ENCODE peak calls at places on chromosomes 2 and 18, in four cellular contexts. I, M, Y and W are unnamed samples.

GRCh38 chr18:25457196-25457595 is 105.2 kb upstream of the ZNF521 start:
- DNase-seq in I (no peak), M (no peak), Y (no peak), W (no peak)

GRCh38 chr2:172086349-172087190 is 1.3 kb downstream of the DLX1 start:
- DNase-seq in I (peak; percentile 24), M (no peak), Y (no peak), W (no peak)

GRCh38 chr2:31216734-31217133 is 581 bp downstream of the CAPN14 start:
- DNase-seq in I (no peak), M (no peak), Y (no peak), W (no peak)

GRCh38 chr2:213640742-213641425 is 356.6 kb downstream of the SPAG16 start:
- DNase-seq in I (no peak), M (no peak), Y (no peak), W (no peak)

GRCh38 chr18:13800505-13801259 is 23.3 kb upstream of the MC5R start:
- DNase-seq in I (peak; percentile 31), M (peak; percentile 56), Y (peak; percentile 77), W (peak; percentile 37)

GRCh38 chr2:20521193-20521592 is 74.3 kb downstream of the RHOB start:
- DNase-seq in I (no peak), M (no peak), Y (no peak), W (no peak)

GRCh38 chr18:50080932-50081560 is 113.9 kb downstream of the MYO5B start:
- DNase-seq in I (no peak), M (no peak), Y (no peak), W (no peak)

GRCh38 chr2:205482399-205483065 is 199.8 kb upstream of the NRP2 start:
- DNase-seq in I (peak; percentile 47), M (peak; percentile 6), Y (no peak), W (peak; percentile 31)

GRCh38 chr2:150674283-150674682 is 186.8 kb upstream of the RND3 start:
- DNase-seq in I (peak; percentile 70), M (no peak), Y (no peak), W (no peak)

GRCh38 chr2:208049441-208049840 is 24.1 kb upstream of the PLEKHM3 start:
- DNase-seq in I (no peak), M (no peak), Y (no peak), W (no peak)

GRCh38 chr2:9060819-9061218 is 57.3 kb upstream of the MBOAT2 start:
- DNase-seq in I (peak; percentile 17), M (no peak), Y (no peak), W (no peak)

GRCh38 chr2:17557596-17557995 is 17.1 kb downstream of the VSNL1 start:
- DNase-seq in I (no peak), M (no peak), Y (no peak), W (no peak)

GRCh38 chr2:229090231-229090630 is 180.9 kb downstream of the PID1 start:
- DNase-seq in I (no peak), M (no peak), Y (no peak), W (no peak)

GRCh38 chr2:138476940-138477339 is 24.6 kb upstream of the SPOPL start:
- DNase-seq in I (no peak), M (no peak), Y (no peak), W (no peak)

GRCh38 chr2:74009577-74009976 is 24.9 kb downstream of the TET3 start:
- DNase-seq in I (no peak), M (no peak), Y (no peak), W (no peak)
- H3K4me3 ChIP-seq in I (no peak overlapping the region), M (no peak overlapping the region), Y (no peak overlapping the region), W (no peak overlapping the region)

GRCh38 chr2:28661589-28662001 is 90.0 kb upstream of the PPP1CB start:
- DNase-seq in I (peak; percentile 98), M (peak; percentile 84), Y (peak; percentile 75), W (peak; percentile 98)
- TF ChIP-seq CTCF in I (no peak), M (no peak), Y (no peak), W (no peak)

GRCh38 chr2:27284989-27285388 is 2.8 kb downstream of the TRIM54 start:
- DNase-seq in I (no peak), M (no peak), Y (no peak), W (no peak)

GRCh38 chr2:27280826-27281225 is 1.4 kb upstream of the TRIM54 start:
- DNase-seq in I (no peak), M (no peak), Y (peak; percentile 3), W (no peak)

GRCh38 chr2:27281442-27281841 is 787 bp upstream of the TRIM54 start:
- DNase-seq in I (no peak), M (no peak), Y (peak; percentile 27), W (no peak)

GRCh38 chr2:27282892-27283291 is 663 bp downstream of the TRIM54 start:
- DNase-seq in I (no peak), M (no peak), Y (peak; percentile 71), W (no peak)

DNA sequence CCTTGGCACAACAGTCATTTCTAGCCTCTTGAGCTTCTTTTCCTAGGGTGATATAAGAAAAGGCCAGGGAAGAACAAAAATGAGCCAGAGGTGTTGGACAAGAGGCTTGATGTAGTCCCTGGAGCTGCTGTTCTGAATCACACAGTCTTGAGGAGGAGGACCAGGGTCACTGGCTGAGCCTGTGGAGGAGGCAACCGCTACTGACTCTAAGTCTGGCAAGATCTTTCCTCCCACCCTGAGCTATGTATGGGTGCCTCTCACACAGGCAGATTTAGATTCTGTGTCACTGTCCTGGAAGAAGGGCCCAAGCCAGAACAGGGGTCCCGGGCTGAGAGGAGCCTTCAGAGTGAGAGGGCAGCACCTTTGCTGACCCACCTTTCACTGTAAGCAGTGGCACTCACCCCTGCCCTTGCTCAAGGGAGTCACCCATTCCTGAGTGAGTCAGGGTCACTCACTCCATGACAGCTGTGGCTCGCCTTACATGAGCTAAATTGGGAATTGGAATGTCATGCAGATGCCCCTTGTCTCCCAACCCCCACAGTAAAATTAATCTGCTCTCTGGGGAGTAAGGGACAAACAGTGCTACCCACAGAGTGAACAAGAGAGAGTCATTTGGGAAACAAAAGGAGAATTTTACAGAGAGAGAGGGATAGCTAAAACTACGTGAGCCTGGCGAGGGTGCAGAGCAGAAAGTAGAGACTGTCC is at the start of gene TRIM54:
- DNase-seq in I (no peak), M (peak; percentile 63), Y (peak; percentile 69), W (peak; percentile 33)
- H3K4me3 ChIP-seq in I (no peak within 1 kb of the TSS), M (peak within 1 kb of the TSS; percentile 30), Y (peak within 1 kb of the TSS; percentile 61), W (no peak within 1 kb of the TSS)

DNA sequence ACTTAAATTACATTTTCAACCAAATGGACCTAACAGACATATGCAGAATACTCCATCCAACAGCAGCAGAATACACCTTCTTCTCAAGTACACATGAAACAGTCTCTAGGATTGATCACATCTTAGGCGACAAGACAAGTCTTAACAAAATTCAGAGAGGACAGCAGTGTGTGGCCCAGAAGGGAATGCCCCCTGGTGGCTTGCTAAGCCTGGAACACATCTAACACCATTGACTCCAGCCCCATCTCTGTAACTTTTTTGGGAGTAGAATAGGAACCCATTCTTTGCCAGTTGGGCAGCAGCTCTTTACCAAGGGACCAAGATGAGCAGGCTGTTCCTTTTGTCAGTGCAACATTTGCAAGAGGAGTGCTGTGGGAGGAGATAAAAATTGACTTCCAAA is 249.9 kb downstream of the PLCL1 start:
- DNase-seq in I (peak; percentile 38), M (no peak), Y (peak; percentile 30), W (peak; percentile 48)
- TF ChIP-seq CTCF in I (peak; percentile 53), M (peak; percentile 50), Y (no peak), W (peak; percentile 55)